ENCODE peak calls at places on chromosomes 7 and 10, in nine cellular contexts. N, Y, K, A, M, E, P, X and V are unnamed samples.
A peak's percentile ranks its signal among the peaks of the same experiment; 100 is the strongest.

GRCh38 chr10:15325243-15326002 is 45.7 kb downstream of the FAM171A1 start:
- DNase-seq in N (no peak), Y (no peak), K (peak; percentile 85), A (peak; percentile 68), M (peak; percentile 61), E (no peak), P (no peak), X (no peak), V (peak; percentile 7)

GRCh38 chr10:49587981-49588380 is 22.1 kb upstream of the SLC18A3 start:
- DNase-seq in N (no peak), Y (no peak), K (no peak), A (no peak), M (no peak), E (no peak), P (no peak), X (no peak), V (no peak)

GRCh38 chr7:158272509-158273137 is 315.0 kb downstream of the PTPRN2 start:
- DNase-seq in N (no peak), Y (no peak), K (no peak), A (no peak), M (no peak), E (peak; percentile 33), P (no peak), X (peak; percentile 59), V (no peak)

GRCh38 chr7:71752171-71752935 is 620.4 kb downstream of the GALNT17 start:
- DNase-seq in N (peak; percentile 48), Y (peak; percentile 33), K (no peak), A (peak; percentile 78), M (no peak), E (no peak), P (no peak), X (peak; percentile 82), V (peak; percentile 24)

GRCh38 chr10:99374526-99374925 is 45.4 kb downstream of the CNNM1 start:
- DNase-seq in N (no peak), Y (no peak), K (no peak), A (no peak), M (no peak), E (no peak), P (no peak), X (no peak), V (no peak)

GRCh38 chr10:33015798-33016547 is 57.9 kb upstream of the ITGB1 start:
- DNase-seq in N (no peak), Y (no peak), K (peak; percentile 86), A (no peak), M (no peak), E (no peak), P (no peak), X (no peak), V (no peak)

GRCh38 chr7:128076831-128077271 is 45.6 kb upstream of the LRRC4 start:
- DNase-seq in N (peak; percentile 84), Y (peak; percentile 64), K (no peak), A (peak; percentile 76), M (no peak), E (peak; percentile 64), P (peak; percentile 29), X (no peak), V (peak; percentile 28)

GRCh38 chr7:95536656-95537311 is 51.0 kb downstream of the ASB4 start:
- DNase-seq in N (no peak), Y (no peak), K (no peak), A (no peak), M (no peak), E (no peak), P (no peak), X (no peak), V (no peak)

GRCh38 chr10:113425596-113425995 is 127.3 kb upstream of the HABP2 start:
- DNase-seq in N (no peak), Y (peak; percentile 38), K (no peak), A (no peak), M (no peak), E (no peak), P (no peak), X (no peak), V (no peak)

GRCh38 chr10:813286-813685 is 118.2 kb downstream of the LARP4B start:
- DNase-seq in N (no peak), Y (no peak), K (no peak), A (no peak), M (no peak), E (no peak), P (no peak), X (no peak), V (no peak)

GRCh38 chr10:66301078-66301477 is 624.8 kb upstream of the LRRTM3 start:
- DNase-seq in N (no peak), Y (no peak), K (no peak), A (no peak), M (no peak), E (no peak), P (no peak), X (no peak), V (no peak)

GRCh38 chr10:113499066-113499465 is 53.8 kb upstream of the HABP2 start:
- DNase-seq in N (no peak), Y (no peak), K (no peak), A (no peak), M (no peak), E (no peak), P (peak; percentile 38), X (no peak), V (no peak)

GRCh38 chr10:128898916-128899195 is 568.2 kb upstream of the MGMT start:
- DNase-seq in N (no peak), Y (no peak), K (no peak), A (no peak), M (no peak), E (no peak), P (no peak), X (no peak), V (no peak)

GRCh38 chr7:151745706-151746105 is 131.2 kb downstream of the PRKAG2 start:
- DNase-seq in N (no peak), Y (no peak), K (no peak), A (no peak), M (no peak), E (no peak), P (no peak), X (no peak), V (no peak)

GRCh38 chr7:151744656-151745055 is 132.3 kb downstream of the PRKAG2 start:
- DNase-seq in N (no peak), Y (no peak), K (no peak), A (no peak), M (no peak), E (no peak), P (no peak), X (no peak), V (no peak)

GRCh38 chr7:151743481-151743983 is 133.4 kb downstream of the PRKAG2 start:
- DNase-seq in N (no peak), Y (no peak), K (no peak), A (no peak), M (no peak), E (no peak), P (no peak), X (no peak), V (no peak)

GRCh38 chr7:151744051-151744580 is 132.8 kb downstream of the PRKAG2 start:
- DNase-seq in N (no peak), Y (no peak), K (no peak), A (no peak), M (no peak), E (no peak), P (no peak), X (no peak), V (no peak)

GRCh38 chr7:151745090-151745638 is 131.8 kb downstream of the PRKAG2 start:
- DNase-seq in N (no peak), Y (peak; percentile 88), K (peak; percentile 89), A (peak; percentile 81), M (peak; percentile 64), E (no peak), P (no peak), X (no peak), V (no peak)
- TF ChIP-seq POLR2A in N (no peak), Y (no peak), K (no peak), A (no peak), M (no peak), E (no peak), P (no peak), X (no peak), V (no peak)

GRCh38 chr7:40839881-40840280 is 705.1 kb downstream of the SUGCT start:
- DNase-seq in N (no peak), Y (no peak), K (peak; percentile 14), A (no peak), M (no peak), E (no peak), P (no peak), X (no peak), V (no peak)

GRCh38 chr7:40833541-40834234 is 698.9 kb downstream of the SUGCT start:
- DNase-seq in N (no peak), Y (no peak), K (peak; percentile 55), A (no peak), M (no peak), E (no peak), P (no peak), X (no peak), V (no peak)

GRCh38 chr7:40840990-40841389 is 706.2 kb downstream of the SUGCT start:
- DNase-seq in N (no peak), Y (no peak), K (no peak), A (no peak), M (no peak), E (no peak), P (no peak), X (no peak), V (no peak)

DNA sequence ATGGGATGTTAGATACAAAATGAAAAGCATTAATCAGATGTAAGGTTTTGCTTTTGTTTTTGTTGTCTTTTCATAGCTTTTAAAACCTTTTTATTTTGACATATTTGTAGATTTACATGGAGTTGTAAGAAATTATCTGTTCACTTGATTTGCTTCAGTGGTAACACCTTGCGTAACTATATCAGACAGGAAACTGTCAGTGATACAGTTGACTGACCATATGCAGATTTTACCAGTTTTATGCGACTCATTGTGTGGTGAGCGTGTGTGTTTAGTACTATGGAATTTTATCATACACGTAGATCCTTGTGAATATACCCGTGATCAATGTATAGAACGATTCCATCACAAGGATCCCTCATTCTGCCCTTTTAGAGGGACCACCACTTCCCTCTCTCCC is 701.4 kb downstream of the SUGCT start:
- DNase-seq in N (no peak), Y (no peak), K (peak; percentile 21), A (no peak), M (no peak), E (no peak), P (no peak), X (no peak), V (no peak)
- TF ChIP-seq POLR2A in N (no peak), Y (no peak), K (no peak), A (no peak), M (no peak), E (no peak), P (no peak), X (no peak), V (no peak)

DNA sequence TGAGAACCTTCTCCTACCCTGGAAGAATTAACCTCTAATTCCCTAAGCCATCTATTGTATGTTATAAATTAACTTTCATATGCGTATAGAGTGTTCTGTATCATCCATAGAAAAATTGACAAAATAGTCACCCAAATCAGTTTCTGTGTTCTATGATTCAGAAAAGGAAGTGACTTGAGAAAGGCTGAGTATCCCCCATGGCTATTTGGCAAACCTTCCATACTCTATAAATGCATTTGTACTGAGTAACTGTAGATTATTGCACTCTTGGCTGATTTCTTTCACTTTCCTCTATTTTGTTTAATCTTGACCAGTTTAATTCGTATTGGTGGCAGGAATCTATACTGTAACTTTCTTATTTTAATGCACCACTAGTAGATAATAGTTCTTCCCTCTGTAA is 182.2 kb downstream of the HTR7 start:
- DNase-seq in N (no peak), Y (no peak), K (peak; percentile 35), A (no peak), M (no peak), E (no peak), P (no peak), X (no peak), V (no peak)
- TF ChIP-seq POLR2A in N (no peak), Y (no peak), K (no peak), A (no peak), M (no peak), E (no peak), P (no peak), X (no peak), V (no peak)

GRCh38 chr7:143901710-143902587 is at the start of gene TCAF1:
- DNase-seq in N (peak; percentile 98), Y (peak; percentile 97), K (peak; percentile 93), A (peak; percentile 97), M (peak; percentile 91), E (peak; percentile 95), P (peak; percentile 96), X (peak; percentile 97), V (peak; percentile 95)
- TF ChIP-seq POLR2A in N (peak; percentile 80), Y (peak; percentile 66), K (peak; percentile 71), A (peak; percentile 81), M (peak; percentile 23), E (peak; percentile 37), P (peak; percentile 83), X (peak; percentile 14), V (peak; percentile 60)